ENCODE peak calls at places on chromosomes 1 and 21, in four cellular contexts. U is GM12864, N is heart right ventricle, X is fibroblast of pulmonary artery. J is an unnamed sample.

GRCh38 chr1:71490432-71490831 is 409.6 kb upstream of the ZRANB2 start:
- DNase-seq in N (no peak), U (no peak), X (peak; percentile 53), J (no peak)

GRCh38 chr1:10640843-10641553 is 155.4 kb downstream of the CASZ1 start:
- DNase-seq in N (no peak), X (no peak), U (no peak), J (no peak)

GRCh38 chr1:6519935-6520621 is 28.6 kb upstream of the PLEKHG5 start:
- DNase-seq in U (no peak), X (peak; percentile 61), N (no peak), J (no peak)

GRCh38 chr1:230548357-230548756 is 93.9 kb upstream of the COG2 start:
- DNase-seq in N (no peak), X (no peak), U (no peak), J (no peak)

GRCh38 chr1:213979751-213980605 is 7.8 kb upstream of the PROX1 start:
- DNase-seq in N (no peak), X (no peak), U (no peak), J (no peak)

GRCh38 chr1:233343262-233343661 is 15.7 kb downstream of the MAP3K21 start:
- DNase-seq in X (no peak), N (no peak), U (no peak), J (no peak)

GRCh38 chr1:64898107-64898861 is 68.1 kb downstream of the JAK1 start:
- DNase-seq in U (no peak), N (peak; percentile 89), X (peak; percentile 89), J (peak; percentile 67)

GRCh38 chr21:38220270-38220737 is 36.5 kb upstream of the KCNJ15 start:
- DNase-seq in X (peak; percentile 28), N (no peak), U (no peak), J (no peak)

GRCh38 chr1:109981128-109981379 is 3.5 kb upstream of the AHCYL1 start:
- DNase-seq in U (no peak), N (no peak), X (no peak), J (no peak)

GRCh38 chr1:92563457-92564216 is 76.9 kb upstream of the GFI1 start:
- DNase-seq in X (no peak), U (peak; percentile 35), N (no peak), J (peak; percentile 43)

GRCh38 chr1:48552420-48552819 is 80.4 kb upstream of the SPATA6 start:
- DNase-seq in N (no peak), U (no peak), X (peak; percentile 13), J (peak; percentile 31)

GRCh38 chr1:34740161-34740875 is 14.5 kb upstream of the GJB5 start:
- DNase-seq in X (peak; percentile 11), U (no peak), N (no peak), J (no peak)

GRCh38 chr1:86352096-86352495 is 44.0 kb downstream of the ODF2L start:
- DNase-seq in X (peak; percentile 44), N (no peak), U (no peak), J (no peak)

GRCh38 chr1:10796029-10796944 is at the start of gene CASZ1:
- DNase-seq in U (no peak), N (peak; percentile 86), X (peak; percentile 90), J (no peak)

GRCh38 chr1:201696217-201696761 is 132.7 kb upstream of the IPO9 start:
- DNase-seq in X (peak; percentile 94), N (peak; percentile 81), U (no peak), J (no peak)

GRCh38 chr1:107549152-107549810 is 408.4 kb downstream of the NTNG1 start:
- DNase-seq in U (no peak), X (no peak), N (no peak), J (no peak)

GRCh38 chr1:150148834-150149489 is 754 bp upstream of the PLEKHO1 start:
- DNase-seq in N (no peak), U (no peak), X (no peak), J (no peak)

GRCh38 chr1:155979525-155980343 is 1.4 kb upstream of the ARHGEF2 start:
- DNase-seq in N (peak; percentile 79), X (no peak), U (no peak), J (peak; percentile 64)
- H3K4me3 ChIP-seq in N (peak overlapping the region; percentile 88), X (peak overlapping the region; percentile 87), U (peak overlapping the region; percentile 88), J (peak overlapping the region; percentile 86)

GRCh38 chr1:51926171-51926812 is 47.8 kb upstream of the NRDC start:
- DNase-seq in X (peak; percentile 73), N (no peak), U (peak; percentile 8), J (peak; percentile 45)
- TF ChIP-seq CTCF in X (peak; percentile 62), N (no peak), U (peak; percentile 56), J (peak; percentile 31)

DNA sequence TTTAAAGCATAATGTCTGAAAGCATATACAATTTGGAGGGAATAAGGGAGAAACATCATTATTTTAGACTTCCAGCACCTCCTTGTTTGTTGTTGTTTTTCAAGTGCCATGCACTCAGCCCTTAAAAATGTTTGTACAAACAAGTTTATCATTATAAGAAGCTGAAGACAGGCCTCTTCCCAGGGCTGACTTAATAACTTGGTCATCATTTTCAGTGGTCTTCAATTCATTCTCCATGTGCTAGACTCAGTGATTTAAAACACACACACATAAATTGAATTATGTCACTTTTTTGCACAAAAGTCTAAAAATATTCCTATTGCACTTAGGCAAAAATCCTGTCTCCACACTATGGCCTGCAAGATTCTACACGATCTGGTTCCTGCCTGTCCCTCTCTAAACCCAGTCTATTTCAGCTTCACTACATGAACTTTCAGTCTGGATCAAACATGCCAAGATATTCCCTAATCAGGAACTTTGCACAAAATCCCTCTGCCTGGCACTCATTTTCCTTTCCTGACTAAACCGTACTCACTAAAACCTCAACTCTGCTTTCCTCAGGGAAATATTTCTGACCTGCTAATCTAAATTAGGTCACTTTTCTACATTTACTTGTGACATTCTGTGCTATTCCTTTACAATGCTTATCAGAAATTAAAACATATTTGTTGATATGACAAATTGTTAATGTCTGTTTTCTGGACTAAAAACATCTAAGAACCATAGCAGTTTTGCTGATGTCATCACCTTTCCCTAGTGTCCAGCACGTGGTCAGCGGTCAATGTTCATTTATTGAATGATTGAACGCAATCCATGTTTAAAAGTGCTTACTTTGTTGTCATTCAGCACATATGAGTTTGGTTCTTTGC is 14.8 kb upstream of the GBP5 start:
- DNase-seq in U (no peak), X (no peak), N (no peak), J (no peak)
- H3K4me3 ChIP-seq in U (no peak overlapping the region), X (no peak overlapping the region), N (no peak overlapping the region), J (no peak overlapping the region)

DNA sequence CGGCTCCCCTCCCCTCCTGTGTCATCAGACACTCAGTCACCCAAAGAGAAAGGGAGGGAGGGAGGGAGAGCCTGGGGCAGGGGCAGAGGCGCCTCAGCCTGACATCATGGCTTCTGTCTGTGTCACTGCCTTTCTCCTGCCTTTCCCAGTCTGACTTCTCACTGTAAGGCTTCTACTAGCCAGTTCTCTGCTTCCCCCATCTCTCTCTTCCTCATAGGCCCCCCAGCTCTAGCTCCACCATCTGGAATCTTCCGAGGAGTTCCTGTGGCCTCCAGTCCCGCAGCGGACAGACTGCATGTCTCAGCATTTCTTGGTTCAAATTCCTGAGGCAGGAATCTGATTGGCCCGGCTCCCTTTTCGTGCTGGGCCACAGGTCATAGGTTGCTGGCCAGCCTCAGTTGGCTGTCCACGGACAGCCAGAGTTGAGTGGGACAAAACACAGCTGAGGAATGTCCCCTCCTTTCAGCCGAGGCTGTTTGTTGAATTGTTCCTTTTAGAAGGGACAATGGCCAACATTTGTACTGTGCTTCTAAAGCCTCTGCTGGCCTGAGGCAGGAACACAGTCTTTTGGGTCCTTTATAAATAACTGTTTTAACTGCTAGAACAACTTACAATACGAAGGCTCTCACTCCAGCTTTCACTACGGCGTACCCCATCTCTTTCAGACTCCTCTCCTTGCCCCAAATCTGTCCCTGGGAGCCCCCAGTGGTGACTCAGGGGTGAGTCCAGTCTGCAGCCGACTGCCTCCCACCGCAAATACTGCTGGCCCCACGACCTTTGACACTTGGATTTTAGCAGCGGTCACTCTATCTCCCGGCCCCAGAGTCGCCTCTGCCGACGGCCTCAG is 18.8 kb upstream of the KANK4 start:
- DNase-seq in U (no peak), X (no peak), N (peak; percentile 18), J (no peak)
- TF ChIP-seq CTCF in U (peak; percentile 5), X (no peak), N (no peak), J (no peak)

GRCh38 chr1:161196521-161197451 is 2.1 kb downstream of the ADAMTS4 start:
- DNase-seq in X (peak; percentile 83), U (no peak), N (peak; percentile 52), J (no peak)
- H3K4me3 ChIP-seq in X (peak overlapping the region; percentile 65), U (no peak overlapping the region), N (peak overlapping the region; percentile 49), J (no peak overlapping the region)

GRCh38 chr1:93607814-93608187 is 73.8 kb downstream of the BCAR3 start:
- DNase-seq in X (no peak), N (no peak), U (no peak), J (peak; percentile 85)
- TF ChIP-seq CTCF in X (no peak), N (no peak), U (no peak), J (no peak)

GRCh38 chr1:211335507-211336157 is 9.0 kb downstream of the TRAF5 start:
- DNase-seq in X (no peak), N (no peak), U (no peak), J (peak; percentile 69)
- H3K4me3 ChIP-seq in X (no peak overlapping the region), N (no peak overlapping the region), U (peak overlapping the region; percentile 20), J (no peak overlapping the region)

DNA sequence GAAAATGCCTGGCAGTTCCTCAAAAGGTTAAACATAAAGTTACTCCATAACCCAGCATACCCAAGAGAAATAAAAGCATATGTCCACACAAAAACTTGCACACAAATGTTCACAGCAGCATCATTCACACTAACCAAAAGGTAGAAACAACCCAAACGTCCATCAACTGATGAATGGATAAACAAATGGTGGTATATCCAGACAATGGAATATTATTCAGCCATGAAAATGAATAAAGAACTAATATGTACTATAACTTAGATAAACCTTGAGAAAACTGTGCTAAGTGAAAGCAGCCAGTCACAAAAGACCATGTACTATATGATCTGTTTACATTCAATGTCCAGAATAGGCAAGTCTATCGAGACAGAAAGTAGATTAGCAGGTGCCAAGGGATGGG is 60.4 kb downstream of the CAMK2N1 start:
- DNase-seq in U (no peak), X (no peak), N (no peak), J (no peak)
- TF ChIP-seq CTCF in U (no peak), X (no peak), N (no peak), J (no peak)

DNA sequence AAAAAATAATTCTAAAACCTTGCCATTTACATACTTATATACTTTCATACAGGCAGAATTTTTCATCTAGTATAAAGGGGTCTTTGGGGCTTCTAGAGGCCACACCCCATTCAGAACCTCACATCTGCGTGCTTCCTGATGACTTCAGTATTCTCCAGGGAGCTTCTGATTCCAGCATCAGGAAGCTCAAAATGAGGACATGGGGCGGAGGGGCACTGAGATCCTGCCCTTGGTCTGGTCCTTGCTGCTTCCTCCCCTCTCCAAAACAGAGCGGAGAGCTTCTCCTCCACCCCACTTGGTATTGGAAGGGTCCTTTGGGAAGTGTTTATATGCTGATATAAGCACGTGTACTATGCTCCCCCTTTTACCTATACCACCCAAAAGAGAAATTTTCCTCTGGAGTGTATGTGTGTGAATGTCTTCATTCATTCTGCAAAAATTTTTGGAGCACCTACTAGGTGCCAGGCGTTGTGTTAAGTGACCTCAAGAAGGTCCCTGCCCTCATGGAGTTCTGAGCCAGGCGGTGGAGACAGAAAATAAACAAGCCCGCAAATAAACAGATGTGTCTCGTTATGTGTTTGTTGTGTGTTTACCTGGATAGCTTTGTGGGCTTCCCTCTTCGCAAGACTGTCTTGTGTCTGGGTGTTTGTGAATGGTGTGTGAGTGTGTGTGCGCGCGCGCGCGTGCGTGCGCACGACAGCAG is 14.0 kb downstream of the PAX7 start:
- DNase-seq in X (no peak), U (no peak), N (no peak), J (no peak)
- H3K4me3 ChIP-seq in X (no peak overlapping the region), U (no peak overlapping the region), N (no peak overlapping the region), J (no peak overlapping the region)

GRCh38 chr1:41918450-41919043 is at the start of gene HIVEP3:
- DNase-seq in X (peak; percentile 43), U (no peak), N (no peak), J (no peak)
- TF ChIP-seq CTCF in X (peak; percentile 33), U (no peak), N (peak; percentile 36), J (no peak)